ENCODE peak calls at places on chromosomes 16 and 17, in eight cellular contexts. One of them, this sample, is unnamed.

GRCh38 chr16:27080870-27081269 is 14.1 kb downstream of the C16orf82 start:
- DNase-seq in left lung: no peak
- DNase-seq in suprapubic skin: no peak
- DNase-seq in fibroblast of mammary gland: peak; percentile 15
- DNase-seq in astrocyte of the spinal cord: no peak
- DNase-seq in psoas muscle: no peak
- DNase-seq in heart left ventricle: no peak
- DNase-seq in BJ: no peak
- DNase-seq in this sample: no peak

GRCh38 chr17:50238594-50239287 is 35.5 kb upstream of the TMEM92 start:
- DNase-seq in BJ: no peak
- DNase-seq in left lung: no peak
- DNase-seq in fibroblast of mammary gland: peak; percentile 42
- DNase-seq in astrocyte of the spinal cord: no peak
- DNase-seq in heart left ventricle: no peak
- DNase-seq in suprapubic skin: no peak
- DNase-seq in psoas muscle: no peak
- DNase-seq in this sample: no peak

GRCh38 chr17:40910441-40910841 is 25.4 kb upstream of the KRT20 start:
- DNase-seq in BJ: peak; percentile 64
- DNase-seq in fibroblast of mammary gland: peak; percentile 82
- DNase-seq in astrocyte of the spinal cord: peak; percentile 77
- DNase-seq in suprapubic skin: no peak
- DNase-seq in psoas muscle: no peak
- DNase-seq in heart left ventricle: no peak
- DNase-seq in left lung: no peak
- DNase-seq in this sample: no peak

GRCh38 chr17:16875662-16876061 is 96.3 kb downstream of the TNFRSF13B start:
- DNase-seq in left lung: no peak
- DNase-seq in suprapubic skin: no peak
- DNase-seq in astrocyte of the spinal cord: no peak
- DNase-seq in psoas muscle: no peak
- DNase-seq in BJ: no peak
- DNase-seq in heart left ventricle: no peak
- DNase-seq in fibroblast of mammary gland: no peak
- DNase-seq in this sample: no peak

GRCh38 chr17:80678621-80679020 is 134.0 kb downstream of the RPTOR start:
- DNase-seq in left lung: no peak
- DNase-seq in suprapubic skin: no peak
- DNase-seq in astrocyte of the spinal cord: peak; percentile 65
- DNase-seq in fibroblast of mammary gland: peak; percentile 44
- DNase-seq in BJ: no peak
- DNase-seq in heart left ventricle: no peak
- DNase-seq in psoas muscle: no peak
- DNase-seq in this sample: no peak

GRCh38 chr16:81814751-81815428 is 35.8 kb downstream of the PLCG2 start:
- DNase-seq in psoas muscle: no peak
- DNase-seq in astrocyte of the spinal cord: no peak
- DNase-seq in left lung: no peak
- DNase-seq in heart left ventricle: no peak
- DNase-seq in suprapubic skin: no peak
- DNase-seq in BJ: no peak
- DNase-seq in fibroblast of mammary gland: no peak
- DNase-seq in this sample: no peak

GRCh38 chr16:31367875-31368274 is 12.9 kb downstream of the ITGAX start:
- DNase-seq in suprapubic skin: no peak
- DNase-seq in BJ: no peak
- DNase-seq in astrocyte of the spinal cord: no peak
- DNase-seq in left lung: no peak
- DNase-seq in fibroblast of mammary gland: no peak
- DNase-seq in heart left ventricle: no peak
- DNase-seq in psoas muscle: no peak
- DNase-seq in this sample: no peak

GRCh38 chr16:14366974-14367707 is 262.9 kb downstream of the PARN start:
- DNase-seq in astrocyte of the spinal cord: no peak
- DNase-seq in psoas muscle: no peak
- DNase-seq in heart left ventricle: no peak
- DNase-seq in suprapubic skin: no peak
- DNase-seq in BJ: no peak
- DNase-seq in left lung: no peak
- DNase-seq in fibroblast of mammary gland: no peak
- DNase-seq in this sample: no peak

GRCh38 chr16:88742896-88743605 is 36.7 kb downstream of the CTU2 start:
- DNase-seq in psoas muscle: no peak
- DNase-seq in BJ: no peak
- DNase-seq in heart left ventricle: no peak
- DNase-seq in left lung: no peak
- DNase-seq in astrocyte of the spinal cord: no peak
- DNase-seq in suprapubic skin: no peak
- DNase-seq in fibroblast of mammary gland: no peak
- DNase-seq in this sample: no peak

GRCh38 chr17:45382226-45382625 is 50.4 kb downstream of the ARHGAP27 start:
- DNase-seq in BJ: no peak
- DNase-seq in astrocyte of the spinal cord: no peak
- DNase-seq in psoas muscle: no peak
- DNase-seq in fibroblast of mammary gland: no peak
- DNase-seq in left lung: no peak
- DNase-seq in suprapubic skin: no peak
- DNase-seq in heart left ventricle: no peak
- DNase-seq in this sample: no peak

GRCh38 chr16:88484505-88485365 is 31.7 kb downstream of the ZFPM1 start:
- DNase-seq in BJ: no peak
- DNase-seq in fibroblast of mammary gland: no peak
- DNase-seq in astrocyte of the spinal cord: no peak
- DNase-seq in heart left ventricle: no peak
- DNase-seq in suprapubic skin: no peak
- DNase-seq in left lung: no peak
- DNase-seq in psoas muscle: no peak
- DNase-seq in this sample: no peak

GRCh38 chr17:5788266-5788900 is 204.1 kb upstream of the NLRP1 start:
- DNase-seq in psoas muscle: no peak
- DNase-seq in left lung: no peak
- DNase-seq in astrocyte of the spinal cord: peak; percentile 44
- DNase-seq in suprapubic skin: no peak
- DNase-seq in BJ: no peak
- DNase-seq in fibroblast of mammary gland: peak; percentile 36
- DNase-seq in heart left ventricle: no peak
- DNase-seq in this sample: no peak

GRCh38 chr17:2421315-2422147 is 20.7 kb upstream of the MNT start:
- DNase-seq in heart left ventricle: no peak
- DNase-seq in fibroblast of mammary gland: peak; percentile 33
- DNase-seq in suprapubic skin: no peak
- DNase-seq in BJ: no peak
- DNase-seq in left lung: no peak
- DNase-seq in psoas muscle: peak; percentile 73
- DNase-seq in astrocyte of the spinal cord: no peak
- DNase-seq in this sample: no peak

GRCh38 chr17:10936931-10937330 is 99.0 kb upstream of the PIRT start:
- DNase-seq in heart left ventricle: no peak
- DNase-seq in fibroblast of mammary gland: no peak
- DNase-seq in psoas muscle: no peak
- DNase-seq in BJ: no peak
- DNase-seq in astrocyte of the spinal cord: no peak
- DNase-seq in suprapubic skin: no peak
- DNase-seq in left lung: no peak
- DNase-seq in this sample: no peak

GRCh38 chr17:8941520-8941919 is 24.0 kb downstream of the PIK3R5 start:
- DNase-seq in suprapubic skin: no peak
- DNase-seq in psoas muscle: no peak
- DNase-seq in heart left ventricle: no peak
- DNase-seq in left lung: no peak
- DNase-seq in BJ: no peak
- DNase-seq in fibroblast of mammary gland: no peak
- DNase-seq in astrocyte of the spinal cord: no peak
- DNase-seq in this sample: no peak

GRCh38 chr17:50274945-50275221 is 617 bp downstream of the TMEM92 start:
- DNase-seq in psoas muscle: no peak
- DNase-seq in BJ: no peak
- DNase-seq in heart left ventricle: no peak
- DNase-seq in left lung: no peak
- DNase-seq in fibroblast of mammary gland: no peak
- DNase-seq in astrocyte of the spinal cord: no peak
- DNase-seq in suprapubic skin: no peak
- DNase-seq in this sample: no peak

GRCh38 chr16:68711421-68712139 is 25.5 kb upstream of the CDH1 start:
- DNase-seq in fibroblast of mammary gland: no peak
- DNase-seq in heart left ventricle: no peak
- DNase-seq in psoas muscle: no peak
- DNase-seq in BJ: no peak
- DNase-seq in suprapubic skin: no peak
- DNase-seq in astrocyte of the spinal cord: no peak
- DNase-seq in left lung: peak; percentile 51
- DNase-seq in this sample: no peak

GRCh38 chr16:1940273-1941161 is 2.5 kb downstream of the MSRB1 start:
- DNase-seq in heart left ventricle: no peak
- DNase-seq in fibroblast of mammary gland: no peak
- DNase-seq in BJ: no peak
- DNase-seq in left lung: no peak
- DNase-seq in suprapubic skin: no peak
- DNase-seq in astrocyte of the spinal cord: no peak
- DNase-seq in psoas muscle: no peak
- DNase-seq in this sample: no peak

GRCh38 chr17:5000237-5000639 is 2.5 kb downstream of the KIF1C start:
- DNase-seq in fibroblast of mammary gland: peak; percentile 27
- DNase-seq in astrocyte of the spinal cord: no peak
- DNase-seq in left lung: peak; percentile 65
- DNase-seq in BJ: no peak
- DNase-seq in heart left ventricle: peak; percentile 96
- DNase-seq in suprapubic skin: no peak
- DNase-seq in psoas muscle: peak; percentile 98
- DNase-seq in this sample: no peak

GRCh38 chr16:23464196-23464595 is 11.2 kb upstream of the COG7 start:
- DNase-seq in fibroblast of mammary gland: no peak
- DNase-seq in heart left ventricle: no peak
- DNase-seq in BJ: no peak
- DNase-seq in left lung: no peak
- DNase-seq in psoas muscle: no peak
- DNase-seq in astrocyte of the spinal cord: no peak
- DNase-seq in suprapubic skin: no peak
- DNase-seq in this sample: no peak

GRCh38 chr17:16150251-16150859 is 65.0 kb downstream of the NCOR1 start:
- DNase-seq in suprapubic skin: no peak
- DNase-seq in heart left ventricle: no peak
- DNase-seq in astrocyte of the spinal cord: peak; percentile 72
- DNase-seq in psoas muscle: no peak
- DNase-seq in left lung: no peak
- DNase-seq in fibroblast of mammary gland: peak; percentile 49
- DNase-seq in BJ: no peak
- DNase-seq in this sample: no peak

GRCh38 chr16:68921654-68922053 is 78.3 kb downstream of the TANGO6 start:
- DNase-seq in psoas muscle: no peak
- DNase-seq in BJ: no peak
- DNase-seq in left lung: no peak
- DNase-seq in astrocyte of the spinal cord: peak; percentile 51
- DNase-seq in heart left ventricle: no peak
- DNase-seq in suprapubic skin: peak; percentile 11
- DNase-seq in fibroblast of mammary gland: peak; percentile 51
- DNase-seq in this sample: no peak

GRCh38 chr16:35639233-35640205 is 2180.1 kb downstream of the TP53TG3F start:
- DNase-seq in fibroblast of mammary gland: no peak
- DNase-seq in BJ: no peak
- DNase-seq in heart left ventricle: no peak
- DNase-seq in suprapubic skin: no peak
- DNase-seq in left lung: no peak
- DNase-seq in psoas muscle: no peak
- DNase-seq in astrocyte of the spinal cord: no peak
- DNase-seq in this sample: no peak

GRCh38 chr16:72961115-72961832 is 86.7 kb downstream of the ZFHX3 start:
- DNase-seq in suprapubic skin: no peak
- DNase-seq in BJ: no peak
- DNase-seq in astrocyte of the spinal cord: no peak
- DNase-seq in left lung: no peak
- DNase-seq in psoas muscle: peak; percentile 86
- DNase-seq in fibroblast of mammary gland: peak; percentile 34
- DNase-seq in heart left ventricle: no peak
- DNase-seq in this sample: no peak

GRCh38 chr17:68461589-68461988 is 4.3 kb upstream of the WIPI1 start:
- DNase-seq in left lung: no peak
- DNase-seq in psoas muscle: no peak
- DNase-seq in fibroblast of mammary gland: no peak
- DNase-seq in suprapubic skin: no peak
- DNase-seq in heart left ventricle: peak; percentile 69
- DNase-seq in BJ: no peak
- DNase-seq in astrocyte of the spinal cord: no peak
- DNase-seq in this sample: no peak

DNA sequence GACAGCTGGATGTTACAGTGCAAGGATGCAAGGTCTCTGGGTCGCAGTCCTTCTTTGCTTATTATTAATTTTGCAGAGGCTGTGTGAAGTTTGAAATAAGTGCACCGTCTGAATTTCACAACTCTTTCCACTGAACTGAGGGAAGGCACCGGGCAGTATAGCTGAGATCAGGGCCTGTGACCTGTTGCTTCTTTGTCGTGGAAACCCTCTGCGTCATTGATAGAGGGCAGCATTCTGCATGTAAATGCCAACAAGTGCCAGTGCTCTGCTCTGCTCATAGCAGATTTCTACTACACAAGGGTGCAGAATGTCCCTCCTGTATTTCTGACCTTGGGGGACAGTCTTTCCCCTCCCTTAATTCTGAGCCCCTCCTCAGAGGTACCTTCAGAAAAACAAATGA is 26.0 kb downstream of the CD300LF start:
- DNase-seq in BJ: no peak
- DNase-seq in astrocyte of the spinal cord: no peak
- DNase-seq in heart left ventricle: no peak
- DNase-seq in left lung: no peak
- DNase-seq in fibroblast of mammary gland: no peak
- DNase-seq in psoas muscle: no peak
- DNase-seq in suprapubic skin: no peak
- DNase-seq in this sample: no peak
- TF ChIP-seq CTCF in BJ: no peak
- TF ChIP-seq CTCF in astrocyte of the spinal cord: no peak
- TF ChIP-seq CTCF in heart left ventricle: no peak
- TF ChIP-seq CTCF in left lung: no peak
- TF ChIP-seq CTCF in fibroblast of mammary gland: no peak
- TF ChIP-seq CTCF in psoas muscle: no peak
- TF ChIP-seq CTCF in suprapubic skin: no peak
- TF ChIP-seq CTCF in this sample: no peak

GRCh38 chr16:53518550-53519416 is 15.8 kb upstream of the AKTIP start:
- DNase-seq in left lung: peak; percentile 53
- DNase-seq in astrocyte of the spinal cord: peak; percentile 23
- DNase-seq in suprapubic skin: no peak
- DNase-seq in psoas muscle: no peak
- DNase-seq in heart left ventricle: peak; percentile 59
- DNase-seq in BJ: no peak
- DNase-seq in fibroblast of mammary gland: peak; percentile 53
- DNase-seq in this sample: peak; percentile 88
- H3K4me3 ChIP-seq in left lung: no peak overlapping the region
- H3K4me3 ChIP-seq in astrocyte of the spinal cord: no peak overlapping the region
- H3K4me3 ChIP-seq in suprapubic skin: peak overlapping the region; percentile 1
- H3K4me3 ChIP-seq in psoas muscle: peak overlapping the region; percentile 36
- H3K4me3 ChIP-seq in heart left ventricle: no peak overlapping the region
- H3K4me3 ChIP-seq in BJ: no peak overlapping the region
- H3K4me3 ChIP-seq in fibroblast of mammary gland: no peak overlapping the region
- H3K4me3 ChIP-seq in this sample: peak overlapping the region; percentile 34

GRCh38 chr16:17921357-17921978 is 415.1 kb downstream of the NPIPA8 start:
- DNase-seq in psoas muscle: no peak
- DNase-seq in heart left ventricle: no peak
- DNase-seq in astrocyte of the spinal cord: no peak
- DNase-seq in fibroblast of mammary gland: peak; percentile 17
- DNase-seq in left lung: peak; percentile 33
- DNase-seq in suprapubic skin: no peak
- DNase-seq in BJ: no peak
- DNase-seq in this sample: peak; percentile 33
- TF ChIP-seq CTCF in psoas muscle: peak; percentile 33
- TF ChIP-seq CTCF in heart left ventricle: no peak
- TF ChIP-seq CTCF in astrocyte of the spinal cord: no peak
- TF ChIP-seq CTCF in fibroblast of mammary gland: peak; percentile 37
- TF ChIP-seq CTCF in left lung: peak; percentile 29
- TF ChIP-seq CTCF in suprapubic skin: peak; percentile 27
- TF ChIP-seq CTCF in BJ: peak; percentile 46
- TF ChIP-seq CTCF in this sample: peak; percentile 87

GRCh38 chr17:63703029-63703428 is 3.1 kb upstream of the LIMD2 start:
- DNase-seq in fibroblast of mammary gland: no peak
- DNase-seq in suprapubic skin: peak; percentile 48
- DNase-seq in astrocyte of the spinal cord: no peak
- DNase-seq in left lung: no peak
- DNase-seq in psoas muscle: no peak
- DNase-seq in BJ: no peak
- DNase-seq in heart left ventricle: no peak
- DNase-seq in this sample: no peak
- H3K4me3 ChIP-seq in fibroblast of mammary gland: no peak overlapping the region
- H3K4me3 ChIP-seq in suprapubic skin: no peak overlapping the region
- H3K4me3 ChIP-seq in astrocyte of the spinal cord: no peak overlapping the region
- H3K4me3 ChIP-seq in left lung: no peak overlapping the region
- H3K4me3 ChIP-seq in psoas muscle: no peak overlapping the region
- H3K4me3 ChIP-seq in BJ: no peak overlapping the region
- H3K4me3 ChIP-seq in heart left ventricle: no peak overlapping the region
- H3K4me3 ChIP-seq in this sample: no peak overlapping the region

This sample was measured in GM12864.